ENCODE peak calls at places on chromosomes 2 and 18, in seven cellular contexts. Q, S, B, Z, P, V and M are unnamed samples. For H3K27me3 and H3K4me1, the result is how much of the 10 kb centered on the place peaks cover.

GRCh38 chr2:33655626-33656025 is 56.5 kb upstream of the FAM98A start:
- DNase-seq in Q (no peak), S (no peak), B (no peak), Z (no peak), P (no peak), V (no peak), M (no peak)

GRCh38 chr2:190179754-190180312 is 117.3 kb upstream of the MSTN start:
- DNase-seq in Q (no peak), S (no peak), B (no peak), Z (no peak), P (no peak), V (peak), M (no peak)

GRCh38 chr2:200963129-200963917 is at the start of gene ORC2:
- DNase-seq in Q (peak), S (peak), B (peak), Z (peak), P (peak), V (peak), M (peak)

GRCh38 chr2:86011449-86011941 is 94.2 kb downstream of the POLR1A start:
- DNase-seq in Q (no peak), S (no peak), B (no peak), Z (no peak), P (no peak), V (no peak), M (peak)

GRCh38 chr2:239873656-239874635 is 151.2 kb downstream of the NDUFA10 start:
- DNase-seq in Q (no peak), S (no peak), B (no peak), Z (no peak), P (no peak), V (no peak), M (no peak)

GRCh38 chr2:96150791-96151594 is 5.8 kb upstream of the DUSP2 start:
- DNase-seq in Q (no peak), S (no peak), B (no peak), Z (no peak), P (no peak), V (no peak), M (no peak)

GRCh38 chr2:206974556-206974955 is 35.2 kb downstream of the CPO start:
- DNase-seq in Q (no peak), S (no peak), B (no peak), Z (no peak), P (no peak), V (no peak), M (no peak)

GRCh38 chr2:20930928-20931327 is 108.0 kb upstream of the LDAH start:
- DNase-seq in Q (no peak), S (peak), B (no peak), Z (no peak), P (no peak), V (no peak), M (no peak)

GRCh38 chr2:96103388-96103705 is 13.0 kb downstream of the ADRA2B start:
- DNase-seq in Q (no peak), S (no peak), B (peak), Z (no peak), P (no peak), V (peak), M (no peak)

GRCh38 chr2:1219901-1220691 is 193.2 kb upstream of the TPO start:
- DNase-seq in Q (no peak), S (no peak), B (no peak), Z (no peak), P (no peak), V (no peak), M (no peak)

GRCh38 chr18:957829-958228 is 53.2 kb downstream of the ADCYAP1 start:
- DNase-seq in Q (no peak), S (no peak), B (no peak), Z (no peak), P (no peak), V (no peak), M (no peak)

GRCh38 chr2:63861220-63861822 is 19.6 kb downstream of the UGP2 start:
- DNase-seq in Q (no peak), S (no peak), B (peak), Z (peak), P (peak), V (peak), M (no peak)

GRCh38 chr18:49028091-49028490 is 77.3 kb upstream of the SMAD7 start:
- DNase-seq in Q (no peak), S (no peak), B (no peak), Z (peak), P (no peak), V (no peak), M (no peak)

GRCh38 chr2:1586251-1586945 is 157.9 kb downstream of the PXDN start:
- DNase-seq in Q (no peak), S (no peak), B (no peak), Z (no peak), P (no peak), V (no peak), M (no peak)

GRCh38 chr2:74893332-74893731 is 59.4 kb downstream of the HK2 start:
- DNase-seq in Q (no peak), S (no peak), B (no peak), Z (no peak), P (no peak), V (no peak), M (no peak)

GRCh38 chr2:85954192-85954900 is 65.6 kb upstream of the ST3GAL5 start:
- DNase-seq in Q (no peak), S (no peak), B (no peak), Z (no peak), P (no peak), V (no peak), M (no peak)

GRCh38 chr2:27655155-27655951 is 8.1 kb downstream of the SUPT7L start:
- DNase-seq in Q (no peak), S (no peak), B (no peak), Z (no peak), P (no peak), V (no peak), M (no peak)

GRCh38 chr2:64488050-64488974 is 34.4 kb downstream of the LGALSL start:
- DNase-seq in Q (no peak), S (peak), B (peak), Z (peak), P (peak), V (peak), M (peak)

GRCh38 chr18:48663931-48664847 is 125.4 kb downstream of the CTIF start:
- DNase-seq in Q (no peak), S (peak), B (peak), Z (peak), P (peak), V (peak), M (peak)

GRCh38 chr2:168686485-168687191 is 115.8 kb upstream of the NOSTRIN start:
- DNase-seq in Q (no peak), S (no peak), B (no peak), Z (no peak), P (no peak), V (no peak), M (no peak)

GRCh38 chr2:175836361-175836760 is 165.7 kb downstream of the LNPK start:
- DNase-seq in Q (no peak), S (no peak), B (no peak), Z (no peak), P (no peak), V (no peak), M (no peak)

GRCh38 chr18:48902023-48902855 is 48.5 kb downstream of the SMAD7 start:
- DNase-seq in Q (peak), S (no peak), B (peak), Z (peak), P (peak), V (peak), M (peak)

GRCh38 chr18:59469463-59470180 is 110.6 kb upstream of the LMAN1 start:
- DNase-seq in Q (no peak), S (no peak), B (no peak), Z (no peak), P (no peak), V (no peak), M (no peak)

GRCh38 chr2:85445316-85446295 is 27.1 kb downstream of the SH2D6 start:
- DNase-seq in Q (no peak), S (no peak), B (no peak), Z (no peak), P (no peak), V (no peak), M (peak)

GRCh38 chr2:148660999-148661398 is 16.4 kb downstream of the EPC2 start:
- DNase-seq in Q (no peak), S (no peak), B (no peak), Z (no peak), P (no peak), V (no peak), M (no peak)

GRCh38 chr2:206143451-206143850 is 15.8 kb downstream of the NDUFS1 start:
- DNase-seq in Q (no peak), S (no peak), B (no peak), Z (no peak), P (no peak), V (no peak), M (no peak)

GRCh38 chr18:35386600-35387366 is 9.6 kb upstream of the ZNF396 start:
- DNase-seq in Q (no peak), S (peak), B (peak), Z (peak), P (peak), V (peak), M (peak)

GRCh38 chr2:168594778-168595177 is 138.7 kb downstream of the CERS6 start:
- DNase-seq in Q (no peak), S (no peak), B (no peak), Z (no peak), P (no peak), V (no peak), M (no peak)

GRCh38 chr2:121080013-121080772 is 204.8 kb downstream of the TFCP2L1 start:
- DNase-seq in Q (no peak), S (no peak), B (no peak), Z (no peak), P (peak), V (no peak), M (peak)

GRCh38 chr2:70321377-70321776 is 19.5 kb upstream of the FAM136A start:
- DNase-seq in Q (no peak), S (no peak), B (no peak), Z (no peak), P (no peak), V (no peak), M (no peak)

GRCh38 chr2:143264851-143265250 is 135.6 kb downstream of the ARHGAP15 start:
- DNase-seq in Q (no peak), S (no peak), B (no peak), Z (no peak), P (no peak), V (no peak), M (no peak)

GRCh38 chr18:33557706-33558105 is 20.3 kb upstream of the ASXL3 start:
- DNase-seq in Q (no peak), S (no peak), B (no peak), Z (no peak), P (no peak), V (no peak), M (no peak)

GRCh38 chr2:215431290-215431689 is 4.6 kb downstream of the FN1 start:
- DNase-seq in Q (no peak), S (no peak), B (no peak), Z (no peak), P (no peak), V (no peak), M (no peak)
- H3K27me3 ChIP-seq in Q (under half), S (under half), B (under half), Z (under half), P (under half), V (under half), M (under half)

DNA sequence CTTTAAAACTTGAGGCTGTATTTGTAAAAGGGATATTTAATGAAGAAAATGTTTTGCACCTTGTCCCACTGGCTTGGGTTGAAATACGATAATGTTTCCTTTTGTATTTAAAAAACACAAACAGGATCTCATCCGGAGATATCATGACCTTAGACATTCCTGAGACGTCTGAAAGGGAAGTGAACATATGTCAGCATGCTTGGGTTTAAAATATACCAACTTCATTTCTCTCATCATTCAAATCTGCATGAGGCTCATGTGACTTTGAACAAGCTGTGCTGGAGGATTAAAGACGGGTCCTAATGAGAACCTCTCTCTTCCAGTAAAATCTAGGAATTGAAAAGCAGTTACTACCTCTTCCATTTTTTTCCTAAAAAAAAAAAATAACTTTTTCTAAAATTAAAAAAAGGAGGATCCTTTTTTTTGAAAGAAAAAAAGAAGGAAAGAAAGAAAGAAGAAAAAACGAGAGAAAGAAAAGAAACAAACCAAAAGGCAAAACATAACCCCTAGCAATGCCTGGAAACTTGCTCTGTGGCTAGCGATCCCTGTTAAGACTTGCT is 106.8 kb upstream of the ZFP36L2 start:
- DNase-seq in Q (no peak), S (no peak), B (no peak), Z (no peak), P (no peak), V (no peak), M (no peak)
- H3K4me1 ChIP-seq in Q (under half), S (under half), B (half or more), Z (under half), P (under half), V (under half), M (under half)

GRCh38 chr18:46772396-46772795 is 15.5 kb upstream of the ST8SIA5 start:
- DNase-seq in Q (no peak), S (no peak), B (no peak), Z (no peak), P (no peak), V (no peak), M (no peak)
- TF ChIP-seq CTCF in Q (no peak), S (no peak), B (no peak), Z (no peak), P (peak), V (no peak), M (no peak)

GRCh38 chr2:161422812-161423211 is 6.7 kb downstream of the TBR1 start:
- DNase-seq in Q (no peak), S (no peak), B (no peak), Z (no peak), P (no peak), V (no peak), M (no peak)
- H3K27me3 ChIP-seq in Q (under half), S (under half), B (half or more), Z (under half), P (half or more), V (half or more), M (under half)

GRCh38 chr2:224927671-224928173 is 114.5 kb downstream of the DOCK10 start:
- DNase-seq in Q (peak), S (no peak), B (peak), Z (peak), P (no peak), V (no peak), M (no peak)

GRCh38 chr2:224930990-224931389 is 111.3 kb downstream of the DOCK10 start:
- DNase-seq in Q (no peak), S (no peak), B (no peak), Z (no peak), P (no peak), V (no peak), M (no peak)

GRCh38 chr2:224929512-224929911 is 112.8 kb downstream of the DOCK10 start:
- DNase-seq in Q (no peak), S (no peak), B (no peak), Z (no peak), P (no peak), V (no peak), M (no peak)

GRCh38 chr2:224931956-224932355 is 110.3 kb downstream of the DOCK10 start:
- DNase-seq in Q (no peak), S (no peak), B (no peak), Z (no peak), P (no peak), V (no peak), M (no peak)

GRCh38 chr2:224930124-224930523 is 112.1 kb downstream of the DOCK10 start:
- DNase-seq in Q (no peak), S (no peak), B (no peak), Z (no peak), P (no peak), V (no peak), M (no peak)
- H3K4me1 ChIP-seq in Q (half or more), S (under half), B (half or more), Z (under half), P (under half), V (under half), M (under half)

GRCh38 chr2:119292226-119292625 is 68.6 kb downstream of the STEAP3 start:
- DNase-seq in Q (no peak), S (no peak), B (no peak), Z (no peak), P (no peak), V (no peak), M (peak)

GRCh38 chr2:119289642-119290041 is 66.0 kb downstream of the STEAP3 start:
- DNase-seq in Q (no peak), S (peak), B (no peak), Z (no peak), P (no peak), V (no peak), M (no peak)

GRCh38 chr2:119291588-119292167 is 68.0 kb downstream of the STEAP3 start:
- DNase-seq in Q (no peak), S (no peak), B (no peak), Z (no peak), P (no peak), V (no peak), M (no peak)

GRCh38 chr2:119289093-119289492 is 65.5 kb downstream of the STEAP3 start:
- DNase-seq in Q (no peak), S (peak), B (no peak), Z (no peak), P (no peak), V (no peak), M (no peak)

DNA sequence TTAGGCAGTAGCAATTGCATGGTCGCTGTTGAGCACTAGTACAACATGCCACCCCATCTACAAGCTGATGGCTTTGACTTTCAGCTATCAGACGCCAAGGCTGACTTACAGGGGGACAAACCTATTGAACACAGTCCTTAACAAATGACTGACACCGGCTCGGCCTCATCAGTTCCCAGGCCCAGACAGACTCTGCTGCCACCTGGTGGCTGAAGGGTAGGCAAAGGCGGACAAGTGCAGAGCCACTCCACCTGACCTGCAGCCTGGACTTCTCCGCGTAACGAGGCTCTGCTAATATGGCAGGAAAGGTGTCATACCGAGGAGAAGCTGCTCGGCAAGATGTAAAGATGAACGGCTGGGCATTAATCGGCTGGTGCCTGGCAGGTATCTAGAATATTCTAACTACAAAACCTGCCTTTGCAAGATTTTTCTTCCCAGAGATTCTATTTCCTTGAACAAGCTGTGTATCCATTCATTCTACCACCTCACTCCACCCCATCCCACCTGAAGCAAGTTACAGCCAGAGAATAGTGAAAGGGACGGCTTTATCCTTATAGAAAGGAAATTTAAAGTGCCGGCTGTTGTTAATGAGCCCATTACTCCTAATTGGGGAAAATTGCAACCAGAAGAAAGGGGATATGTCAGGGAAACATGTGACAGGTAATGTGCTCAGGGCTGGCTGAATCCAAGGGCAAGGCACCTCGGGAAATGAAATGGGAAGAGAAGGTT is 67.4 kb downstream of the STEAP3 start:
- DNase-seq in Q (no peak), S (peak), B (no peak), Z (peak), P (peak), V (no peak), M (peak)
- TF ChIP-seq CTCF in Q (no peak), S (peak), B (no peak), Z (peak), P (peak), V (peak), M (peak)